ENCODE peak calls at places on chromosome 20, in seven cellular contexts. X is activated naive CD4-positive, alpha-beta T cell treated with Interleukin-2 at 50 U/mL for 16 hours; O is SW480; T is ELR; W is GM04504; H is activated CD4-positive, alpha-beta memory T cell treated with anti-CD3 and anti-CD28 coated beads, Interleukin-2, amount 10 ng/mL, durations not matched to agents 7 days and 5 days; P is GM06990. L is an unnamed sample.

GRCh38 chr20:1857403-1857941 is 37.7 kb upstream of the SIRPA start:
- DNase-seq in X (no peak), O (no peak), T (no peak), W (no peak), H (no peak), P (no peak), L (no peak)

GRCh38 chr20:60804918-60805631 is 447.0 kb upstream of the CDH4 start:
- DNase-seq in X (no peak), O (no peak), T (no peak), W (no peak), H (no peak), P (no peak), L (no peak)

GRCh38 chr20:64142546-64142945 is 21.7 kb upstream of the MYT1 start:
- DNase-seq in X (no peak), O (no peak), T (peak; percentile 34), W (no peak), H (no peak), P (no peak), L (no peak)

GRCh38 chr20:64049060-64049886 is at the start of gene SOX18:
- DNase-seq in X (peak; percentile 33), O (peak; percentile 62), T (peak; percentile 64), W (no peak), H (peak; percentile 57), P (no peak), L (no peak)

GRCh38 chr20:38123021-38123587 is 42.0 kb downstream of the TGM2 start:
- DNase-seq in X (no peak), O (peak; percentile 60), T (peak; percentile 64), W (no peak), H (no peak), P (no peak), L (no peak)

GRCh38 chr20:34621383-34622367 is 55.2 kb downstream of the PIGU start:
- DNase-seq in X (no peak), O (no peak), T (peak; percentile 53), W (no peak), H (no peak), P (no peak), L (no peak)

GRCh38 chr20:62887147-62887859 is 25.7 kb upstream of the TCFL5 start:
- DNase-seq in X (peak; percentile 24), O (peak; percentile 91), T (peak; percentile 98), W (peak; percentile 87), H (peak; percentile 42), P (no peak), L (no peak)

GRCh38 chr20:57526067-57526884 is 1.3 kb upstream of the CTCFL start:
- DNase-seq in X (no peak), O (no peak), T (peak; percentile 28), W (no peak), H (no peak), P (no peak), L (no peak)

GRCh38 chr20:24648481-24648880 is 179.1 kb downstream of the SYNDIG1 start:
- DNase-seq in X (no peak), O (no peak), T (no peak), W (no peak), H (no peak), P (no peak), L (no peak)

L was measured in GM12878.